ENCODE peak calls at places on chromosome 14, in four cellular contexts. A is H1, G is lung, L is upper lobe of right lung. I is an unnamed sample.

GRCh38 chr14:61891251-61891650 is 129.0 kb downstream of the SNAPC1 start:
- DNase-seq in A (no peak), G (no peak), L (no peak), I (no peak)

GRCh38 chr14:106564058-106564643 is 1037.8 kb downstream of the TMEM121 start:
- DNase-seq in A (no peak), G (peak; percentile 41), L (peak; percentile 75), I (peak; percentile 54)

GRCh38 chr14:31934767-31935266 is 142.3 kb upstream of the ARHGAP5 start:
- DNase-seq in A (no peak), G (no peak), L (no peak), I (peak; percentile 78)

GRCh38 chr14:104331871-104332605 is 193.7 kb downstream of the KIF26A start:
- DNase-seq in A (no peak), G (no peak), L (no peak), I (peak; percentile 24)

GRCh38 chr14:39102265-39102968 is 618 bp downstream of the SEC23A start:
- DNase-seq in A (no peak), G (no peak), L (no peak), I (no peak)

GRCh38 chr14:79016828-79017505 is 846.8 kb downstream of the NRXN3 start:
- DNase-seq in A (no peak), G (no peak), L (no peak), I (no peak)

GRCh38 chr14:72925815-72926291 is 411 bp upstream of the DCAF4 start:
- DNase-seq in A (no peak), G (no peak), L (no peak), I (no peak)

GRCh38 chr14:103984196-103984595 is 41.9 kb upstream of the RD3L start:
- DNase-seq in A (no peak), G (no peak), L (no peak), I (no peak)

GRCh38 chr14:36171607-36172006 is 4.9 kb downstream of the PTCSC3 start:
- DNase-seq in A (no peak), G (no peak), L (no peak), I (no peak)

GRCh38 chr14:103679351-103679750 is 35.9 kb downstream of the XRCC3 start:
- DNase-seq in A (no peak), G (no peak), L (peak; percentile 79), I (peak; percentile 66)

GRCh38 chr14:74551903-74552371 is 58.4 kb downstream of the ISCA2 start:
- DNase-seq in A (no peak), G (no peak), L (no peak), I (no peak)

GRCh38 chr14:36748814-36749213 is 87.2 kb downstream of the PAX9 start:
- DNase-seq in A (no peak), G (no peak), L (no peak), I (no peak)

GRCh38 chr14:74614508-74615495 is 2.8 kb upstream of the LTBP2 start:
- DNase-seq in A (no peak), G (no peak), L (no peak), I (no peak)

GRCh38 chr14:102295301-102295700 is 9.7 kb downstream of the MOK start:
- DNase-seq in A (no peak), G (no peak), L (no peak), I (no peak)

GRCh38 chr14:54693761-54694160 is 126.8 kb downstream of the SAMD4A start:
- DNase-seq in A (no peak), G (no peak), L (no peak), I (no peak)

GRCh38 chr14:83473416-83473815 is 1939.8 kb upstream of the SEL1L start:
- DNase-seq in A (no peak), G (no peak), L (no peak), I (no peak)

GRCh38 chr14:106224694-106224971 is 698.2 kb downstream of the TMEM121 start:
- DNase-seq in A (no peak), G (no peak), L (no peak), I (no peak)

GRCh38 chr14:104014764-104015163 is 70.7 kb upstream of the ASPG start:
- DNase-seq in A (no peak), G (no peak), L (no peak), I (no peak)

GRCh38 chr14:92938235-92938875 is 15.4 kb downstream of the CHGA start:
- DNase-seq in A (no peak), G (no peak), L (no peak), I (peak; percentile 51)

GRCh38 chr14:105487449-105487985 is 831 bp downstream of the CRIP1 start:
- DNase-seq in A (no peak), G (no peak), L (peak; percentile 88), I (no peak)

GRCh38 chr14:48398675-48399282 is 723.4 kb upstream of the MDGA2 start:
- DNase-seq in A (no peak), G (no peak), L (no peak), I (peak; percentile 15)

GRCh38 chr14:31969371-31969770 is 107.7 kb upstream of the ARHGAP5 start:
- DNase-seq in A (no peak), G (no peak), L (no peak), I (no peak)

GRCh38 chr14:102469261-102469660 is 40.3 kb downstream of the ANKRD9 start:
- DNase-seq in A (no peak), G (no peak), L (no peak), I (no peak)

GRCh38 chr14:77882631-77883030 is 82.7 kb downstream of the ADCK1 start:
- DNase-seq in A (no peak), G (no peak), L (no peak), I (no peak)

GRCh38 chr14:99685061-99685995 is 1.2 kb downstream of the CYP46A1 start:
- DNase-seq in A (no peak), G (no peak), L (no peak), I (peak; percentile 4)

GRCh38 chr14:91207008-91207407 is 37.5 kb downstream of the GPR68 start:
- DNase-seq in A (no peak), G (no peak), L (no peak), I (no peak)

GRCh38 chr14:24192933-24193332 is 2.3 kb downstream of the TM9SF1 start:
- DNase-seq in A (no peak), G (no peak), L (no peak), I (no peak)

GRCh38 chr14:74684444-74684843 is 28.4 kb downstream of the AREL1 start:
- DNase-seq in A (no peak), G (no peak), L (no peak), I (no peak)

GRCh38 chr14:100955201-100955600 is 51.7 kb upstream of the RTL1 start:
- DNase-seq in A (no peak), G (no peak), L (no peak), I (no peak)

GRCh38 chr14:29529418-29529817 is 398.2 kb downstream of the PRKD1 start:
- DNase-seq in A (no peak), G (no peak), L (no peak), I (no peak)

GRCh38 chr14:54682578-54682977 is 115.7 kb downstream of the SAMD4A start:
- DNase-seq in A (no peak), G (no peak), L (no peak), I (no peak)

GRCh38 chr14:72599579-72600470 is 294.1 kb downstream of the DPF3 start:
- DNase-seq in A (no peak), G (no peak), L (no peak), I (no peak)

GRCh38 chr14:68951051-68951797 is 27.9 kb downstream of the ACTN1 start:
- DNase-seq in A (no peak), G (peak; percentile 85), L (peak; percentile 76), I (no peak)
- H3K4me3 ChIP-seq in A (no peak overlapping the region), G (no peak overlapping the region), L (no peak overlapping the region), I (no peak overlapping the region)

GRCh38 chr14:95146079-95146771 is 11.1 kb downstream of the DICER1 start:
- DNase-seq in A (no peak), G (no peak), L (peak; percentile 65), I (no peak)
- H3K27ac ChIP-seq in A (no peak overlapping the region), G (no peak overlapping the region), L (no peak overlapping the region), I (no peak overlapping the region)

GRCh38 chr14:85233756-85234545 is 296.0 kb upstream of the FLRT2 start:
- DNase-seq in A (no peak), G (no peak), L (no peak), I (no peak)

GRCh38 chr14:85235868-85236267 is 294.1 kb upstream of the FLRT2 start:
- DNase-seq in A (no peak), G (no peak), L (no peak), I (no peak)

DNA sequence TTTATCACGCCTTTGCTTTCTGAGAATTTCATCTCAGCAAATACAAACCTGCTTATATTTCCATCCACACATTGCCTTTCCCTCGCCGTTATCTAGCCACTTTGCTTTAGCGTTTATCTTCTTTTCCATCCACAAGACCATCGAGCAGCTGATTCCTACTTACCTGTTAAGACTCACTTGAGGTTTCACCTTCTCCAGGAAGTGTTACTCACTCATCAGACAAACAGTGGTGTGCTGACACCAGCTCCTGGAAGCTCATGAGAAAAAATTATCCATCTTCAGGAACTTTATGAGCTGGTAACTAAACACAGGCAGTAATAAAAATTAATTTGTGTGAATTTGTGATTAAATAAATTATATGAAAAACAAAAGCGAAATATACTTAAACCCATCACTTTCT is 295.3 kb upstream of the FLRT2 start:
- DNase-seq in A (no peak), G (no peak), L (no peak), I (no peak)
- TF ChIP-seq CTCF in A (no peak), G (no peak), L (no peak), I (no peak)

GRCh38 chr14:60515244-60515695 is 6.3 kb downstream of the SIX6 start:
- DNase-seq in A (no peak), G (no peak), L (no peak), I (no peak)
- H3K4me3 ChIP-seq in A (peak overlapping the region; percentile 35), G (peak overlapping the region; percentile 25), L (peak overlapping the region; percentile 39), I (no peak overlapping the region)